ENCODE peak calls at places on chromosomes 4 and X, in nine cellular contexts. B is NB4; Z is mammary epithelial cell; W is fibroblast of the aortic adventitia; U is CD8-positive, alpha-beta T cell; X is cardiac muscle cell; O is ovary; P is breast epithelium; F is heart right ventricle. A is an unnamed sample.
A peak's percentile ranks its signal among the peaks of the same experiment; 100 is the strongest.

GRCh38 chrX:6448003-6448402 is 86.9 kb downstream of the VCX3A start:
- DNase-seq in B (no peak), Z (no peak), W (no peak), U (no peak), X (no peak), O (no peak), P (no peak), F (no peak), A (no peak)

GRCh38 chr4:147566762-147567161 is 50.4 kb upstream of the TMEM184C start:
- DNase-seq in B (no peak), Z (no peak), W (no peak), U (no peak), X (no peak), O (no peak), P (no peak), F (no peak), A (no peak)

GRCh38 chr4:26522478-26522877 is 32.2 kb upstream of the CCKAR start:
- DNase-seq in B (no peak), Z (peak; percentile 54), W (peak; percentile 73), U (no peak), X (no peak), O (no peak), P (no peak), F (no peak), A (peak; percentile 4)

GRCh38 chr4:95676190-95676589 is 127.4 kb upstream of the UNC5C start:
- DNase-seq in B (peak; percentile 15), Z (peak; percentile 45), W (no peak), U (no peak), X (peak; percentile 56), O (no peak), P (no peak), F (no peak), A (peak; percentile 67)

GRCh38 chr4:114626202-114626601 is 27.6 kb downstream of the UGT8 start:
- DNase-seq in B (no peak), Z (no peak), W (no peak), U (no peak), X (no peak), O (no peak), P (no peak), F (no peak), A (no peak)

GRCh38 chrX:63747331-63747730 is 37.7 kb downstream of the ARHGEF9 start:
- DNase-seq in B (no peak), Z (peak; percentile 42), W (peak; percentile 70), U (no peak), X (peak; percentile 68), O (no peak), P (no peak), F (no peak), A (peak; percentile 73)

GRCh38 chrX:80489166-80489565 is 68.9 kb downstream of the TENT5D start:
- DNase-seq in B (no peak), Z (no peak), W (no peak), U (no peak), X (no peak), O (no peak), P (no peak), F (no peak), A (no peak)

GRCh38 chrX:119512145-119512800 is 44.0 kb downstream of the SLC25A5 start:
- DNase-seq in B (peak; percentile 70), Z (peak; percentile 60), W (peak; percentile 75), U (no peak), X (peak; percentile 81), O (peak; percentile 43), P (peak; percentile 41), F (peak; percentile 23), A (peak; percentile 80)

GRCh38 chrX:45769919-45770582 is 569.4 kb upstream of the DIPK2B start:
- DNase-seq in B (peak; percentile 91), Z (peak; percentile 86), W (peak; percentile 94), U (no peak), X (peak; percentile 90), O (peak; percentile 77), P (peak; percentile 79), F (peak; percentile 43), A (peak; percentile 91)

GRCh38 chr4:108370291-108370690 is 201.6 kb upstream of the LEF1 start:
- DNase-seq in B (no peak), Z (no peak), W (no peak), U (no peak), X (no peak), O (no peak), P (no peak), F (no peak), A (no peak)

GRCh38 chrX:70755850-70756249 is 152.7 kb downstream of the TEX11 start:
- DNase-seq in B (no peak), Z (no peak), W (no peak), U (peak; percentile 15), X (no peak), O (no peak), P (no peak), F (no peak), A (no peak)

GRCh38 chrX:47658301-47658683 is 688 bp downstream of the UXT start:
- DNase-seq in B (no peak), Z (no peak), W (no peak), U (no peak), X (no peak), O (no peak), P (no peak), F (no peak), A (no peak)

GRCh38 chr4:106746451-106746850 is 289.7 kb downstream of the DKK2 start:
- DNase-seq in B (peak; percentile 60), Z (peak; percentile 9), W (no peak), U (no peak), X (peak; percentile 15), O (no peak), P (no peak), F (no peak), A (peak; percentile 47)

GRCh38 chr4:147616849-147617172 is 386 bp upstream of the TMEM184C start:
- DNase-seq in B (no peak), Z (no peak), W (no peak), U (no peak), X (no peak), O (no peak), P (no peak), F (no peak), A (no peak)

GRCh38 chr4:55752810-55753209 is 66.8 kb upstream of the EXOC1L start:
- DNase-seq in B (no peak), Z (no peak), W (no peak), U (no peak), X (no peak), O (no peak), P (no peak), F (no peak), A (no peak)

GRCh38 chr4:122898370-122899150 is 23.8 kb downstream of the NUDT6 start:
- DNase-seq in B (no peak), Z (peak; percentile 85), W (peak; percentile 92), U (no peak), X (peak; percentile 88), O (no peak), P (peak; percentile 54), F (no peak), A (peak; percentile 91)

GRCh38 chr4:86529450-86529849 is 64.7 kb upstream of the PTPN13 start:
- DNase-seq in B (no peak), Z (no peak), W (no peak), U (no peak), X (no peak), O (no peak), P (no peak), F (no peak), A (no peak)
- H3K4me3 ChIP-seq in B (no peak overlapping the region), Z (no peak overlapping the region), W (no peak overlapping the region), U (no peak overlapping the region), X (no peak overlapping the region), O (no peak overlapping the region), P (no peak overlapping the region), F (no peak overlapping the region), A (no peak overlapping the region)

GRCh38 chrX:41308884-41309655 is 24.9 kb upstream of the DDX3X start:
- DNase-seq in B (peak; percentile 28), Z (no peak), W (peak; percentile 64), U (no peak), X (no peak), O (no peak), P (no peak), F (no peak), A (no peak)
- TF ChIP-seq CTCF in B (no peak), Z (no peak), W (no peak), U (no peak), X (no peak), O (no peak), P (no peak), F (no peak), A (no peak)

DNA sequence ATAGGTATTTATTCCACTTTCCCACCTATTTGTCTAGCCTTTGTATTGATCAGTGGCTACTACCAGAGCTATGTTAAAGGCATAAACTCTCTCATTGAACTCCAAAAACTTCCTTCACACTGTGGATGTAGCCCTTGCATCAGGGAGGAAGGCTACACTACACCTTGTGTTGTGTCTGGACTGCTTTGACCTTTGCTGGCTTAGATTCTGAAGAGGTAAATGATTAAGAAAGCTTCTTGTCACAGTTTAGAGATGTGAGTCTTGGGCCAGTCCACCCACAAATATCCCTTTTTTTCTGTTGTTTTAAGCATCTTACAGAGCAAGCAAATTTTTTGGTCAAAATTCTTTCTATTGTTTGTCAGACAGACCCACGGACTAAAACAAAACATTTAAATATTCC is 1.9 kb downstream of the ENPEP start:
- DNase-seq in B (no peak), Z (no peak), W (no peak), U (no peak), X (no peak), O (no peak), P (no peak), F (no peak), A (no peak)
- H3K4me3 ChIP-seq in B (no peak overlapping the region), Z (no peak overlapping the region), W (no peak overlapping the region), U (no peak overlapping the region), X (no peak overlapping the region), O (peak overlapping the region; percentile 12), P (no peak overlapping the region), F (peak overlapping the region; percentile 52), A (no peak overlapping the region)

DNA sequence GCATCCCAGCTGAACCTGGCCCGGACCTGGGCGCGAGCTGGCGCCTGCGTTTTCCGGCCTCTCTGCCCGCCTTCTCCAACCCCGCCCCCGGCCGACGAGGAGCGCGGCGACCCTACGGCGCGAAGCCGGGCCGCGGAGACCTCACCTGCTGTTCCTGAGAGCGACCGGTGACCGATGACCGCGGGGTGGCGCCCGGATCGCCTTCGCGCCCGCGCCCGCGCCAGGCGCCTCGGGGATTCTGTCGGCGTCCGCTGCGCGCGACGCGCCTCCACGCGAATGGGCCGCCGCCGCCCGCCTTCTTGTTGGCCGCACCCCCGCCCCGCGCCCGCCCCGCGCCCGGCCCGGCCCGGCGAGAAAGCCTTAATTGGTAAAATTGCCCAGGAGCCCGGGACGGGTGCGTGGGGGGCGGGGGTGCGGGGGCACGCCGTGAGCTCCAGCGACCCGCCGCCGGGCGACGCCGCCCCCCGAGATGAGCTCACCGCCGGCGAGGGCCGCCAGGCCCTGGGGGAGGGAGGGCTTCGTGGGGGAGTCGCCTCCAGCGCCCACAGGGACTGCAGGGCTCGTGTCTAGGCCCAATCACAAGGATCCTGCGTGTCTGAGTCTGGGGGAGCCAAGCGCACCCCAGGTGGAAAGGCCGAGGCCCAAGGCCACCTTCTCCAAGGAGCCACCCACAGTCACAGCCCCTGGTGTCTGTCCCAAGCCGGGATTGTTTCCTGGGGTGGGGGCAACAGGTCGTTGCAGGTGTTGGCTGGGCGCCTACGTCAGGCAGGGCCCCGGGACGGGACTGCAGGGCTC is at the start of gene FLNA:
- DNase-seq in B (peak; percentile 37), Z (no peak), W (no peak), U (no peak), X (peak; percentile 34), O (peak; percentile 77), P (peak; percentile 37), F (peak; percentile 53), A (no peak)
- TF ChIP-seq CTCF in B (no peak), Z (no peak), W (no peak), U (no peak), X (no peak), O (peak; percentile 29), P (no peak), F (no peak), A (no peak)